ENCODE peak calls at places on chromosomes 11 and 22, in six cellular contexts. W is type B pancreatic cell, H is cardiac fibroblast, B is GM12864, K is cardiac muscle cell, G is GM20000. A is an unnamed sample.

GRCh38 chr11:130831506-130832385 is 84.5 kb downstream of the SNX19 start:
- DNase-seq in B (peak), G (peak), K (no peak), H (no peak), W (no peak), A (no peak)

GRCh38 chr22:35842954-35843353 is 125.3 kb downstream of the APOL5 start:
- DNase-seq in W (no peak), K (peak), B (no peak), G (peak), H (peak), A (peak)

GRCh38 chr22:27195516-27195915 is 538.1 kb downstream of the MIAT start:
- DNase-seq in H (no peak), W (no peak), K (no peak), G (no peak), B (no peak), A (no peak)

GRCh38 chr11:128476729-128477128 is 110.6 kb downstream of the ETS1 start:
- DNase-seq in G (no peak), W (no peak), H (peak), K (peak), B (no peak), A (no peak)

GRCh38 chr11:78220218-78221157 is 31.8 kb downstream of the USP35 start:
- DNase-seq in W (peak), G (no peak), H (no peak), K (no peak), B (no peak), A (no peak)

GRCh38 chr11:133234883-133235282 is 297.4 kb downstream of the OPCML start:
- DNase-seq in B (no peak), W (no peak), H (no peak), K (no peak), G (no peak), A (no peak)

GRCh38 chr11:119026970-119027369 is 3.7 kb downstream of the SLC37A4 start:
- DNase-seq in B (no peak), H (no peak), W (no peak), G (no peak), K (no peak), A (no peak)

GRCh38 chr11:75325713-75326438 is 25.6 kb downstream of the ARRB1 start:
- DNase-seq in K (peak), B (no peak), G (no peak), W (no peak), H (peak), A (peak)

GRCh38 chr11:65505434-65506315 is 6.8 kb downstream of the MALAT1 start:
- DNase-seq in W (no peak), G (no peak), B (no peak), H (peak), K (peak), A (no peak)

GRCh38 chr22:27115816-27116256 is 458.4 kb downstream of the MIAT start:
- DNase-seq in W (no peak), G (no peak), H (peak), B (no peak), K (no peak), A (peak)

GRCh38 chr11:105821366-105821765 is 200.7 kb downstream of the MSANTD4 start:
- DNase-seq in B (no peak), G (no peak), W (no peak), K (no peak), H (no peak), A (no peak)

GRCh38 chr11:128324051-128324481 is 263.3 kb downstream of the ETS1 start:
- DNase-seq in W (no peak), K (no peak), G (no peak), B (no peak), H (no peak), A (no peak)

GRCh38 chr11:14499560-14500180 is at the start of gene COPB1:
- DNase-seq in K (peak), B (peak), G (peak), H (peak), W (peak), A (peak)

GRCh38 chr11:94130589-94131362 is 2.1 kb downstream of the PANX1 start:
- DNase-seq in K (peak), W (no peak), H (peak), G (no peak), B (no peak), A (peak)

GRCh38 chr22:41237707-41238569 is 2.8 kb downstream of the CHADL start:
- DNase-seq in W (no peak), G (peak), B (peak), K (peak), H (peak), A (peak)

GRCh38 chr22:23156286-23156685 is 11.0 kb downstream of the RAB36 start:
- DNase-seq in G (no peak), K (no peak), B (no peak), H (no peak), W (no peak), A (no peak)

GRCh38 chr11:93740031-93740801 is 1.1 kb downstream of the TAF1D start:
- DNase-seq in G (no peak), K (peak), H (peak), W (no peak), B (peak), A (peak)

GRCh38 chr11:17600316-17601205 is 53.5 kb downstream of the OTOG start:
- DNase-seq in K (no peak), B (no peak), G (no peak), H (no peak), W (peak), A (no peak)

GRCh38 chr11:108432783-108433182 is 34.5 kb downstream of the C11orf65 start:
- DNase-seq in H (no peak), B (no peak), W (no peak), G (no peak), K (peak), A (no peak)

GRCh38 chr11:47979378-47980092 is 824 bp upstream of the PTPRJ start:
- DNase-seq in G (peak), W (no peak), K (peak), B (no peak), H (no peak), A (no peak)

GRCh38 chr11:93253111-93253510 is 55.3 kb upstream of the SLC36A4 start:
- DNase-seq in W (no peak), B (no peak), K (no peak), G (no peak), H (no peak), A (no peak)

GRCh38 chr22:35170716-35171697 is 86.3 kb upstream of the HMGXB4 start:
- DNase-seq in G (no peak), W (no peak), B (no peak), K (no peak), H (no peak), A (no peak)

GRCh38 chr22:23874871-23875270 is 17.2 kb downstream of the SLC2A11 start:
- DNase-seq in G (no peak), B (no peak), H (no peak), W (no peak), K (no peak), A (no peak)

GRCh38 chr22:46119729-46120419 is 30.5 kb upstream of the PPARA start:
- DNase-seq in H (peak), G (no peak), W (no peak), K (peak), B (no peak), A (peak)

GRCh38 chr11:82004537-82005213 is 729.0 kb downstream of the FAM181B start:
- DNase-seq in H (no peak), W (no peak), B (no peak), G (no peak), K (no peak), A (no peak)

GRCh38 chr11:73667906-73668305 is 21.5 kb downstream of the PLEKHB1 start:
- DNase-seq in B (no peak), K (no peak), W (no peak), G (no peak), H (no peak), A (no peak)

GRCh38 chr11:73662445-73663157 is 16.2 kb downstream of the PLEKHB1 start:
- DNase-seq in W (no peak), H (no peak), B (no peak), G (no peak), K (no peak), A (no peak)

GRCh38 chr11:73663604-73664495 is 17.5 kb downstream of the PLEKHB1 start:
- DNase-seq in B (no peak), K (no peak), G (no peak), H (no peak), W (no peak), A (no peak)

GRCh38 chr11:73661035-73661628 is 14.8 kb downstream of the PLEKHB1 start:
- DNase-seq in G (peak), B (peak), H (peak), W (peak), K (peak), A (peak)

DNA sequence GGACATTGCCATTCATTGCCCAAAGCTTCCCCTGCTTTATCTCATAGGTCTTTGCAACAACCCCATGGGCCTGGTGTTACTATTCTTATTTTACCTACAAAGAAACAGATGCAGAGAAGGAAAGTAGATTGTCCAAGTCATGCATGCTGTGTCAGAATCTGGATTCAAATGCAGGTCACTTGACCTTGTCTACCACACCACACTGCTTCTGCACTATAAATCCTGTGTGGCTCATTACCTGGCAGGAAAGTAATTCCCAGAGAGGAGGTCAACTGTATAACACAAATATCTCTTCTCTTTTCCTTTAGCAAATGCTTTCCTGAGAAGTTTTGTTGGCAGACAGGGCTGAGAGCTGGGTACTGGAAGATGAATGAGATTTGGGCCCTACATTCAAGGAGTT is 18.5 kb downstream of the PLEKHB1 start:
- DNase-seq in K (no peak), G (no peak), B (no peak), W (no peak), H (no peak), A (no peak)
- TF ChIP-seq CTCF in K (no peak), G (no peak), B (no peak), W (no peak), H (no peak), A (no peak)

GRCh38 chr11:104333977-104334376 is 170.0 kb upstream of the PDGFD start:
- DNase-seq in W (no peak), B (no peak), G (no peak), H (no peak), K (no peak), A (peak)
- TF ChIP-seq CTCF in W (peak), B (peak), G (peak), H (peak), K (peak), A (peak)

DNA sequence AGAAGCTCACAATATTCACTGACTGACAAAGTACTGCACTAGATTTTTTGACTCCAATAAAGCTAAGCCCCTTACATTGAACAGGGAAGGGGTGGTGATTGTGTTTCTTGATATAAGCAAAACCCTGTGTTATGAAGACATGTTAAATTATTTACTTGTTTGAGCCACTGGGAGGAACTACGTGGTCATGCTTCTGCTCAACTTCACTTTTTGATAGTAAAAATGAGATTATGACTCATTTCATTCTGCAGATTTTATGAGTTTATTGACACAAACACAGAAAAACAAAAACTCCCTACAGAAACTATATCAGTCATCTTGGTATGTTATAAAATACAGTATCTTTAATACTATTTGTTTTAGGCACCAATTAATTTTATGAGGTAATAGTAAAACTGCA is 124.7 kb downstream of the CADM1 start:
- DNase-seq in B (peak), W (no peak), G (peak), H (no peak), K (no peak), A (no peak)
- TF ChIP-seq CTCF in B (no peak), W (no peak), G (no peak), H (no peak), K (no peak), A (no peak)

DNA sequence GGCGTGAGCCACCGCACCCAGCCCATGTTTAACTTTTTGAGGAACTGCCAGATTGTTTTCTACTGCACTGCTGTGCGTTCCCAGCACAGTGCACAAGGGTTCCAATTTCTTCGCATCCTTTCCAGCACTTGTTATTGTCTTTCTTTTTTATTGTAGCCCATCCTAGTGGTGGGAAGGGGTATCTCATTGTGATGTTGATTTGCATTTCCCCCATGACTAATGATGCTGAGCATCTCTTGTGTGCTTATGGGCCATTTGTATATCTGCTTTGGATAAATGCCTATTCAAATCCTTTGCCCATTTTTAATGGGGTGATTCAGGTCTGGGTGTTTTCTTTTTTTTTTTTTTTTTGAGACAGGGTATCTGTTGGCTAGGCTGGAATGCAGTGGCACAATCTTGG is 36.6 kb upstream of the SYT7 start:
- DNase-seq in W (no peak), B (no peak), H (no peak), G (no peak), K (no peak), A (no peak)
- TF ChIP-seq CTCF in W (no peak), B (no peak), H (peak), G (no peak), K (peak), A (no peak)

DNA sequence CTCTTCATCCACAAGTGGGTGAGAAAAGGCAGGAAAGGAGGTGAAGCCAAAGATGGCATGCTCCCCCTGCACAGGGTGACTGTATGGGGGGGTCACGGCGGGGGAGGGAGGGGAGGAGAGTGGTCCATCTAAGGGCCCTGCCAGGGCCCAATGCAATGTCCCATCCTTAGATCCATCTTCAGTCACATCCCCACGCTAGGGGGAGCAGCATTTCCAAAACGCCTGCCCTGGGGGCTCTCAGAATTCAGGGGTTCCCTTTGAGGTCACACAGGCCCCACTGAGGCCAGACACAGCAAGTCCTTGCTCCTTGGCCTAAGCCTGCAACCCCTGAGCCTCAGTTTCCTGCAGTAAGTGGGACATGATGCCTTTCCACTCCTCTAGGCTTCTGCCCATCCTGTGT is 52.4 kb downstream of the RTN4R start:
- DNase-seq in G (no peak), W (no peak), H (no peak), B (no peak), K (no peak), A (no peak)
- TF ChIP-seq CTCF in G (no peak), W (no peak), H (no peak), B (peak), K (no peak), A (peak)

GRCh38 chr11:45104790-45105084 is 41.7 kb upstream of the PRDM11 start:
- DNase-seq in H (no peak), W (peak), G (no peak), K (no peak), B (no peak), A (no peak)

GRCh38 chr11:45106440-45106839 is 40.0 kb upstream of the PRDM11 start:
- DNase-seq in W (peak), B (no peak), G (peak), H (no peak), K (no peak), A (no peak)

GRCh38 chr11:45104006-45104789 is 42.2 kb upstream of the PRDM11 start:
- DNase-seq in K (no peak), W (peak), H (no peak), G (no peak), B (no peak), A (no peak)

GRCh38 chr11:45106006-45106405 is 40.4 kb upstream of the PRDM11 start:
- DNase-seq in B (no peak), H (no peak), G (no peak), W (peak), K (no peak), A (no peak)

GRCh38 chr11:45105233-45105992 is 41.0 kb upstream of the PRDM11 start:
- DNase-seq in W (peak), H (peak), B (peak), G (peak), K (peak), A (peak)
- TF ChIP-seq CTCF in W (peak), H (peak), B (peak), G (peak), K (peak), A (peak)

DNA sequence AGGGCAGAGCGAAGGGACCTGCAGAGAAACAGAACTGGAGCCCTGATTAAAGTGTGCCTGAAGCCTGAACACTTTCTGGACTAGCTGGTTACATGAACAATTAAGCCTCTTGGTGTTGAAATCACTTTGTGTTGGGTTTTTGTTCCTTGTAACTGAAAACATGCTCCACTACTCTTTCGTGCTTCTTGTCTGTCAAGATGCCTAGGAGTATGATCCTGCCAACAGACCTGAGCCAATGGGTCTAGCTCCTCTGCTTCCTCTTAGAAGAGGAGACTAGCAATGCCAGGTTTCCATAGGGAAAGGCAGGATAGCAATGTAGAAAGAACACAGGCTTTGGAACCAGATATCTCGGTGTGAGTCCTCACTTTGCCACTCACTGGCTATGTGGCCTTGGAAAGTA is 40.3 kb downstream of the IRAG1 start:
- DNase-seq in W (no peak), B (no peak), H (no peak), K (no peak), G (no peak), A (no peak)
- TF ChIP-seq CTCF in W (no peak), B (no peak), H (no peak), K (no peak), G (no peak), A (no peak)

GRCh38 chr22:47633111-47633510 is 870.7 kb downstream of the TBC1D22A start:
- DNase-seq in K (no peak), H (no peak), B (no peak), G (no peak), W (no peak), A (no peak)

GRCh38 chr22:47631571-47632102 is 869.2 kb downstream of the TBC1D22A start:
- DNase-seq in H (no peak), G (no peak), B (no peak), W (no peak), K (no peak), A (no peak)

GRCh38 chr22:47634342-47634741 is 871.9 kb downstream of the TBC1D22A start:
- DNase-seq in G (no peak), W (no peak), K (no peak), B (no peak), H (no peak), A (no peak)

GRCh38 chr22:47630741-47631534 is 868.5 kb downstream of the TBC1D22A start:
- DNase-seq in K (no peak), G (no peak), H (no peak), W (no peak), B (no peak), A (no peak)

GRCh38 chr22:47632646-47633045 is 870.2 kb downstream of the TBC1D22A start:
- DNase-seq in G (no peak), K (no peak), H (no peak), B (no peak), W (no peak), A (no peak)
- TF ChIP-seq CTCF in G (no peak), K (no peak), H (no peak), B (no peak), W (no peak), A (no peak)